ENCODE peak calls at places on chromosomes 16 and 17, in eight cellular contexts. G, Z, S, Y, D, F, C and H are unnamed samples.

GRCh38 chr17:72890711-72891110 is 201.8 kb downstream of the SLC39A11 start:
- DNase-seq in G (peak), Z (no peak), S (no peak), Y (no peak), D (no peak), F (no peak), C (no peak), H (no peak)

GRCh38 chr17:58452738-58453137 is 35.4 kb upstream of the RNF43 start:
- DNase-seq in G (no peak), Z (no peak), S (no peak), Y (no peak), D (no peak), F (no peak), C (no peak), H (no peak)

GRCh38 chr16:83887088-83887487 is 11.8 kb upstream of the MLYCD start:
- DNase-seq in G (peak), Z (no peak), S (peak), Y (no peak), D (no peak), F (no peak), C (no peak), H (no peak)

GRCh38 chr17:59846391-59847165 is 46.2 kb downstream of the TUBD1 start:
- DNase-seq in G (peak), Z (peak), S (peak), Y (no peak), D (peak), F (no peak), C (no peak), H (no peak)

GRCh38 chr17:44820631-44821196 is 9.4 kb downstream of the GJC1 start:
- DNase-seq in G (peak), Z (no peak), S (no peak), Y (no peak), D (no peak), F (no peak), C (no peak), H (no peak)

GRCh38 chr16:55539049-55539448 is 27.4 kb upstream of the CAPNS2 start:
- DNase-seq in G (peak), Z (no peak), S (no peak), Y (no peak), D (no peak), F (no peak), C (no peak), H (no peak)

GRCh38 chr17:42832213-42832933 is 824 bp upstream of the PSME3 start:
- DNase-seq in G (no peak), Z (no peak), S (no peak), Y (no peak), D (no peak), F (no peak), C (no peak), H (no peak)

GRCh38 chr17:32912218-32912897 is 15.6 kb upstream of the TMEM98 start:
- DNase-seq in G (peak), Z (peak), S (no peak), Y (peak), D (no peak), F (no peak), C (no peak), H (no peak)

GRCh38 chr17:45070001-45070400 is 8.9 kb downstream of the NMT1 start:
- DNase-seq in G (no peak), Z (no peak), S (no peak), Y (no peak), D (no peak), F (no peak), C (no peak), H (no peak)

GRCh38 chr17:42891539-42892152 is 9.0 kb upstream of the G6PC1 start:
- DNase-seq in G (no peak), Z (no peak), S (no peak), Y (peak), D (no peak), F (no peak), C (no peak), H (no peak)

GRCh38 chr17:38730526-38731379 is 612 bp downstream of the CISD3 start:
- DNase-seq in G (peak), Z (peak), S (peak), Y (peak), D (no peak), F (no peak), C (no peak), H (no peak)

GRCh38 chr17:5181509-5182305 is 10.0 kb downstream of the ZNF594 start:
- DNase-seq in G (no peak), Z (no peak), S (no peak), Y (no peak), D (no peak), F (no peak), C (no peak), H (no peak)

GRCh38 chr17:56819431-56820145 is 14.1 kb downstream of the C17orf67 start:
- DNase-seq in G (peak), Z (peak), S (peak), Y (peak), D (peak), F (peak), C (peak), H (peak)

GRCh38 chr17:279776-280175 is 72.8 kb downstream of the RPH3AL start:
- DNase-seq in G (no peak), Z (peak), S (no peak), Y (no peak), D (no peak), F (no peak), C (no peak), H (no peak)

DNA sequence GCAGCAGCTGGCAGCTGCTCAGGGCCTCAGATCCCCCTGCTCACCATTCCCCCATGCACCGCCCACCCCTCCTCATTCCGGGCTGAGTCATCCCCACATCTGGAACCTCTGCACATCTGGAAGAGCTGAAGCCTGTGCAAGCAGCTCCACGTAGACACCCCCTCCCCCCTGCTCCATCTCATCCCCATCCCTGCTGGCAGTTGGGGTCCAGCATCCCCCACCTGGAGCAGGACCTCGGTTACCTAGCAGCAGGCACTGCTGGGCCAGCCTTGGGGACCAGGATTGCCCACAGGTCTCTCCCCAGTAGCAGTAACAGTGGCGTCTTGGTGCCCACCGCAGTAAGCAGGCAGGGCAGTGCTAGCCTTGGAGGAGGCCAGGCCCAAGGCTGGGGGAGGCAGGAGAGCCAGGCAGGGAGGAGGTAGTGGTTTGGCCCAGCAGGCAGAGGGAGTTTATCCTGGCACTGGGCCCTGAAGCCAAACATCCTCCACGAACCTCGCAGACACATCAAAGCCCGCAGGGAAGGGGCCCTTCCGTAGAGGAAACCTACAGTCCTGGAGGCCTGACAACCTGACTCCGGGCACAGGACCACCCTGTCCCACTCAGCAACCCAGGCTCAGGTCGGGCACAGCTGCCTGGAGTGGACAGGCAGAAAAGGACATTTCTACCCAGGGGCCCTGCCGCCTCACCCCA is 7.7 kb upstream of the TMEM92 start:
- DNase-seq in G (peak), Z (peak), S (no peak), Y (peak), D (peak), F (no peak), C (no peak), H (peak)
- TF ChIP-seq CTCF in G (peak), Z (no peak), S (no peak), Y (no peak), D (no peak), F (no peak), C (no peak), H (no peak)

GRCh38 chr17:68431045-68431608 is 26.2 kb downstream of the WIPI1 start:
- DNase-seq in G (no peak), Z (no peak), S (no peak), Y (no peak), D (no peak), F (no peak), C (no peak), H (no peak)

GRCh38 chr17:68425979-68426378 is 31.3 kb downstream of the WIPI1 start:
- DNase-seq in G (no peak), Z (no peak), S (no peak), Y (no peak), D (no peak), F (no peak), C (no peak), H (no peak)

GRCh38 chr17:68429881-68430280 is 27.4 kb downstream of the WIPI1 start:
- DNase-seq in G (no peak), Z (no peak), S (no peak), Y (no peak), D (no peak), F (no peak), C (no peak), H (peak)

GRCh38 chr17:68427575-68427974 is 29.7 kb downstream of the WIPI1 start:
- DNase-seq in G (no peak), Z (no peak), S (no peak), Y (no peak), D (no peak), F (no peak), C (no peak), H (peak)

DNA sequence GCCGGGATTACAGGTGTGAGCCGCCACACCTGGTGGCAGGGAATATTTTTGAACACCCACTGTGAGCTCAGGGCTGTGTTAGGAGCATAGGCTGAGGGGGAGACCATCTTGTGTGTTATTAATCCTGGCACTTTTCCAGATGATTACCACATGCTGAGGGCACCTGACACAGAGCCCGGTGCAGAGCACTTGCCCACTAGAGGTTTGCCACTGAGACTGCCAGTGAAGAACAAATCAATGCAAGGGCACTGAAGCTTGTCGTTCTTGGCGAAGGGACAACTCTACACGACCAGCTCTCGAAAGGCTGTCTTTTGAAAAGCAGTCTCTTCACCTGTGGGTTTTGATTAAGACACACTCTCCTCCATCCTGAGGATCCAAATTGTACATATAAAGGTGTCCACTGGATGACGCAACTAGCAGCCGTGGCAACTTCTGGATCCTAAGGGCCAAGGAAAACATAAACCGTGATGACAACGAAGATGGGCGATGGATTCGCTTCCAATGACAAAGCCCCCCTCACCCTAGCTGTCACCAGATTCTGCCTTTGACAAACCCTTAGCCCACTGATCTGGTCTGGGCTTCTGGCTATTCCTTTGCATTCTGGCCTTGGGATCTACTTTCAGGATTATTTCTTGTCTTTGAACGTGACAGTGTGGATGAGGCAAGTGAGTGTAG is 28.7 kb downstream of the WIPI1 start:
- DNase-seq in G (no peak), Z (no peak), S (no peak), Y (no peak), D (no peak), F (no peak), C (no peak), H (no peak)
- TF ChIP-seq CTCF in G (no peak), Z (no peak), S (no peak), Y (no peak), D (no peak), F (no peak), C (no peak), H (no peak)

GRCh38 chr17:49690256-49690655 is 12.4 kb upstream of the SPOP start:
- DNase-seq in G (no peak), Z (no peak), S (no peak), Y (no peak), D (no peak), F (no peak), C (no peak), H (no peak)

GRCh38 chr17:49692751-49693150 is 14.9 kb upstream of the SPOP start:
- DNase-seq in G (no peak), Z (no peak), S (no peak), Y (no peak), D (no peak), F (no peak), C (no peak), H (no peak)

GRCh38 chr17:49691677-49692191 is 13.8 kb upstream of the SPOP start:
- DNase-seq in G (no peak), Z (no peak), S (no peak), Y (no peak), D (no peak), F (no peak), C (no peak), H (no peak)

GRCh38 chr17:49691086-49691676 is 13.3 kb upstream of the SPOP start:
- DNase-seq in G (peak), Z (no peak), S (no peak), Y (peak), D (no peak), F (no peak), C (no peak), H (no peak)

DNA sequence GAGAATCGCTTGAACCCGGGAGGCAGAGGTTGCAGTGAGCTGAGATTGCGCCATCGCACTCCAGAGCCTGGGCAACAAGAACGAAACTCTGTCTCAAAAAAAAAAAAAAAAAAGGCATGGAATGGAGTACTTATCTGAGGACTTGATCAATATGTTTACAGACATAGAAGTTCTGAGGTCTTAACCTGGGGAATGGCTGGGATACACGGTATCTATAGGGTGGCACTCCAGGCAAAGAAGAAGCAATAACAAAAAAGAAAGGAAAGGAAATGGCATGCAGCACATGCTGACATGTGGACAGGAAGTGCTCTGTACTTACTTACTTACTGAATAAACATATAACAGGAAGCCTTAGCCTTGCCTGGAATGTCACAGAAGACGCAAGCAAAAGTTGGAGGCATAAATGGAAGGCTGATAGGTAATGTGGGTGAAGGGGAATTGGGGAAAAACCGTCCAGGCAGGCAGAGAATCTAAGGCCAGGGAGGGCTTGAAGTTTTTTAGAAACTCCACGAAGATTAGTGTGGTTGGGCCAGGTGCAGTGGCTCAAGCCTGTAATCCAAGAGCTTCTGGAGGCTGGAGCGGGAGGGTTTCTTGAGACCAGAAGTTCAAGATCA is 10.1 kb upstream of the SPOP start:
- DNase-seq in G (peak), Z (no peak), S (peak), Y (no peak), D (no peak), F (peak), C (no peak), H (no peak)
- TF ChIP-seq CTCF in G (no peak), Z (no peak), S (no peak), Y (no peak), D (no peak), F (no peak), C (no peak), H (no peak)

DNA sequence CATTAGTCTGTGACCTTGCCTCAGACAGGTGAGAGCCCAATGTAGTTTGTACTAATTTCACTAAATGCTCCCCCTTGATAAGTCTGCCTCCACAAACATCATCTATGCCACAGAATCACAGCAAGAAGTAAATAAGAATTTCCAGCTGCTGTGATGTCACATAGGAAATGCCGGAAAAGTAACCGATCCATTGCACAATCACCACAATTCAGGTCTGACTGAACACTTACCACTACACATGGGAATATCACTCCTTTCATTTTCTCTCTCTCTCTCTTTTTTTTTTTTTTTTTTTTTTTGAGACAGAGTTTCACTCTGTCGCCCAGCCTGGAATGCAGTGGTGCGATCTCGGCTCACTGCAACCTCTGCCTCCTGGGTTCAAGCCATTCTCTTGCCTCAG is 79.0 kb upstream of the CDH11 start:
- DNase-seq in G (peak), Z (no peak), S (no peak), Y (no peak), D (no peak), F (no peak), C (no peak), H (no peak)
- TF ChIP-seq CTCF in G (no peak), Z (no peak), S (no peak), Y (no peak), D (no peak), F (no peak), C (no peak), H (no peak)

DNA sequence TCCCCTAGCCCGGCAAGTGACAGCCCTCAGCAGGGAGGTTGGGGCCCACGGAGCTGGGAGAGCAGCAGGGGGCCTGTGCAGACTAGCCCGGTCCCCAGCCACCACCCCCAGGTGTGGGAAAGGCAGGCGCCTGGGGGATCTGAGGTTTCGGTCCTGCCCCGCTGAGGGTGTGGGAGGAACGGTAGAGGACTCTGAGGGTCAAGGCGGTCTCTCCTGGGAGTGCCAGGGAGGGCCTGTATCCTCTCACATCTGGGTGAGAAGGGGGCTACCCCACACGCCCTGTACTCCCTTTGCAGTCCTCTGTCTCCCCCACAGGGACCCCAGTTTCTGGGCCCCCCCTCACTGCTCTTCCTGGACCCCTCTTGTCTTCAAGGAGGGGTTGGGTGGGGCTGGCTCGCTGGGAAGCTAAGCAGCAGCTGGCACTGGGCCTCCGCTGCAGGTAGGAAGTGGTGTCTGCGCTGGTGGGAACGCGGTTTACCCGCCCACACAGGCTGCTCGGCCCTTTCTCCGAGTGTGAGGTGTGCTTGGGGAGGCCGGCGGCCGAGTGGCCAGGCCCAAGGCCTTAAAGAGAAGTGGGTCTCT is 15.4 kb downstream of the CD7 start:
- DNase-seq in G (no peak), Z (no peak), S (no peak), Y (no peak), D (peak), F (no peak), C (peak), H (no peak)
- TF ChIP-seq CTCF in G (no peak), Z (no peak), S (no peak), Y (no peak), D (no peak), F (no peak), C (no peak), H (no peak)

GRCh38 chr17:22507823-22508222 is 815.5 kb downstream of the KCNJ18 start:
- DNase-seq in G (no peak), Z (no peak), S (peak), Y (peak), D (no peak), F (no peak), C (no peak), H (peak)
- TF ChIP-seq CTCF in G (no peak), Z (no peak), S (peak), Y (no peak), D (no peak), F (no peak), C (no peak), H (no peak)

GRCh38 chr16:2817496-2818277 is 650 bp downstream of the PRSS21 start:
- DNase-seq in G (no peak), Z (no peak), S (peak), Y (no peak), D (no peak), F (no peak), C (no peak), H (no peak)
- TF ChIP-seq CTCF in G (no peak), Z (no peak), S (no peak), Y (no peak), D (no peak), F (no peak), C (no peak), H (no peak)

DNA sequence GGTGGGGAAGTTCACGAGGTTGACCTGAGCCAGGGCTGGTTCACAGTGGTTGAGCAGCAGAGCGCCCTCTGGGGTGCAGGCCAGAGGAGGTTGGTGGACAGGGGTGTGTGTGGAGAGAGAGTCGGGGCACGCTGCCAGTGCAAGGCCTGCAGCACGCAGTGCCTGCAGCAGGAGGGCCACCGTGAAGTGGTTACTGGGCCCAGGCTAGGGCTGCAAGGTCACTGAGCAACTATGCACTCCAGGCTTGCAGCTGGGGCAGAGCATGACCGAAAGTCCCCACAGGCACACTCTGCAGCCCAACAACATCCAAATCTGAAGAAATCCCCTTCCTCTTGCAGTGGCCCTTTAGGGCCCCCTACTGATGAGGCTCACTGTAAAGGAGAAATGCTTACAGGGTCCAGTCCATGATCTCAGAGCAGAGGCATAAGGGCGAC is 89.1 kb upstream of the NOL11 start:
- DNase-seq in G (peak), Z (no peak), S (peak), Y (no peak), D (no peak), F (peak), C (no peak), H (no peak)
- TF ChIP-seq CTCF in G (peak), Z (no peak), S (peak), Y (peak), D (no peak), F (no peak), C (no peak), H (no peak)